ENCODE peak calls at places on chromosomes 13 and 19, in six cellular contexts. D is left lung, I is AG04450, O is fibroblast of lung, F is hepatocyte, Y is tibial artery. U is an unnamed sample. For H3K9me3, the result is how much of the 10 kb centered on the place peaks cover.

GRCh38 chr13:26679411-26679810 is 81.2 kb downstream of the GPR12 start:
- DNase-seq in D (no peak), I (peak), O (peak), F (no peak), Y (no peak), U (no peak)

GRCh38 chr19:1340681-1341469 is 42.8 kb upstream of the NDUFS7 start:
- DNase-seq in D (no peak), I (no peak), O (no peak), F (no peak), Y (no peak), U (no peak)

GRCh38 chr19:40192758-40193586 is 1.7 kb downstream of the MAP3K10 start:
- DNase-seq in D (no peak), I (no peak), O (no peak), F (no peak), Y (no peak), U (no peak)

GRCh38 chr13:46385946-46386345 is 1.1 kb downstream of the RUBCNL start:
- DNase-seq in D (no peak), I (no peak), O (no peak), F (no peak), Y (no peak), U (no peak)

GRCh38 chr13:36870050-36870692 is 49.9 kb downstream of the SMAD9 start:
- DNase-seq in D (no peak), I (no peak), O (no peak), F (no peak), Y (no peak), U (no peak)

GRCh38 chr13:33940898-33941297 is 122.9 kb downstream of the RFC3 start:
- DNase-seq in D (no peak), I (no peak), O (no peak), F (no peak), Y (no peak), U (no peak)

GRCh38 chr19:22708983-22709382 is 74.9 kb downstream of the ZNF492 start:
- DNase-seq in D (peak), I (no peak), O (no peak), F (no peak), Y (no peak), U (no peak)

GRCh38 chr13:20222553-20222952 is 9.6 kb downstream of the GJB6 start:
- DNase-seq in D (no peak), I (no peak), O (no peak), F (no peak), Y (no peak), U (no peak)

GRCh38 chr19:13877303-13877702 is 369 bp downstream of the NANOS3 start:
- DNase-seq in D (no peak), I (no peak), O (no peak), F (no peak), Y (no peak), U (no peak)

GRCh38 chr13:35501721-35502235 is 25.3 kb upstream of the MAB21L1 start:
- DNase-seq in D (no peak), I (no peak), O (no peak), F (no peak), Y (no peak), U (no peak)

GRCh38 chr19:32022946-32023832 is 322.2 kb upstream of the ZNF507 start:
- DNase-seq in D (no peak), I (no peak), O (no peak), F (no peak), Y (no peak), U (peak)
- H3K9me3 ChIP-seq in D (under half), I (under half), O (under half), F (under half), Y (under half), U (under half)

GRCh38 chr19:7331446-7331845 is 17.3 kb upstream of the ARHGEF18 start:
- DNase-seq in D (no peak), I (no peak), O (no peak), F (no peak), Y (no peak), U (no peak)

GRCh38 chr19:7327802-7328201 is 20.9 kb upstream of the ARHGEF18 start:
- DNase-seq in D (no peak), I (no peak), O (no peak), F (no peak), Y (no peak), U (no peak)

GRCh38 chr19:7328647-7329046 is 20.1 kb upstream of the ARHGEF18 start:
- DNase-seq in D (no peak), I (no peak), O (no peak), F (no peak), Y (no peak), U (no peak)

DNA sequence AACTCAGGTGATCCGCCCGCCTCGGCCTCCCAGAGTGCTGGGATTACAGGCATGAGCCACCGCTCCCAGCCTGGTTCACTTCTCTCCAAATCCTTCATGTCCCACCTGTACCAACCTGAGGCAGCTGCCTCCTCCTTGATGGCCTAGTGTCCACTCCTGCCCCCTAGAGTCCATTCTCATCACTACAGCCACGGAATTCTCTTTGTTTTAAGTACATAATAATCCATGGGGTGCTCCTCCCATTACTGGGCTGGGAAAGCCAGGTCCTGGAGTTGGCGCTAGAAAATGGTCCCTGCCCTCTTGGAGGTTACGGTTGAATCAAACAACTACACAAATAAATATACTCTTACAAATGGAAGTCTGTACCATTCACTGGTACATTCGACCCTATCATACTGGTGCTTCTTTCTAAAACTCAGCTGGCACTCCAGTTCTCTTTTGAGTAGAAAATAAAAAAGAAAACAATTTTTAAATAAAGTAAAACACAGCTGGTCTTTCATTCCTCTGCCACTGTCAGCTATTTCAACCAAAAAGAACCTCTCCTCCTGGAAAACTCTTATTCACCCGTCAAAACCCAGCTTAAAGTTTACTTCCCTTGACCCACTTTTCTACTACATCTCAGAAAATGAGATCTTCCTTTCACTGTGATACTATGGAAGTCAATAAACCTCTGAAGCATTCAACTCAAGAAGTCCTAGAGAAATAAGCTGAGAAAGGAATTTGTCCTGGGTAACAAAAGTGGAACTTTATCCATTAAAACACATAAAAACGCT is 22.4 kb upstream of the ARHGEF18 start:
- DNase-seq in D (no peak), I (no peak), O (peak), F (peak), Y (peak), U (no peak)
- TF ChIP-seq CTCF in D (peak), I (peak), O (peak), F (peak), Y (peak), U (no peak)

GRCh38 chr19:46132508-46133100 is 8.1 kb upstream of the IGFL3 start:
- DNase-seq in D (no peak), I (no peak), O (no peak), F (no peak), Y (no peak), U (no peak)
- H3K4me3 ChIP-seq in D (no peak), I (peak), O (no peak), F (no peak), Y (no peak), U (no peak)

GRCh38 chr19:58262922-58263296 is 15.8 kb upstream of the ZNF8 start:
- DNase-seq in D (no peak), I (no peak), O (no peak), F (no peak), Y (no peak), U (no peak)
- H3K9me3 ChIP-seq in D (half or more), I (half or more), O (under half), F (half or more), Y (half or more), U (under half)

DNA sequence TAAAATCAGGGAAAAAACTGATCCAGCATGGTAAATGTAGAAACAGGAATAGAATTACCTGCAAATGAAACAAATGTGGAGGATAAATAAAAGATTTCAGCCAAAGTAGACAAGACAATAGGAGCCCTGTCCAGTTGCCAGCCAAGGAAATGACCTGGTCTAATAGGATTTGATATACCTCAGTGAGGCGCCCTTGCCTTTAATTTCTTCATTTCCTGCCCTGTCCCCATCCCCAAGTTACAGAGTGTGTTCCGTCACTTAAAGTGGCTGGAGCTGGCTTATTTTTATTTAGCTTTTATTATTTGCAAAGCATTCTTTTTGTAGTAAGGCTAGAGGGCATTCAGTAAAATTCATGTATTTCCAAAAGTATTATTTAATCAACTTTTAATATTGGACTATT is 1022.0 kb downstream of the EFNB2 start:
- DNase-seq in D (no peak), I (no peak), O (no peak), F (no peak), Y (no peak), U (no peak)
- TF ChIP-seq CTCF in D (no peak), I (no peak), O (no peak), F (no peak), Y (no peak), U (no peak)

GRCh38 chr19:2579678-2580280 is 103.9 kb downstream of the GADD45B start:
- DNase-seq in D (no peak), I (no peak), O (no peak), F (no peak), Y (peak), U (no peak)
- H3K4me3 ChIP-seq in D (peak), I (peak), O (no peak), F (no peak), Y (peak), U (peak)

GRCh38 chr13:113959198-113959597 is 14.7 kb downstream of the C13orf46 start:
- DNase-seq in D (peak), I (no peak), O (no peak), F (no peak), Y (no peak), U (no peak)

GRCh38 chr13:113958373-113958772 is 15.5 kb downstream of the C13orf46 start:
- DNase-seq in D (peak), I (no peak), O (no peak), F (no peak), Y (no peak), U (no peak)

GRCh38 chr13:113962386-113962785 is 11.5 kb downstream of the C13orf46 start:
- DNase-seq in D (peak), I (no peak), O (no peak), F (no peak), Y (no peak), U (no peak)

GRCh38 chr13:113962975-113963374 is 10.9 kb downstream of the C13orf46 start:
- DNase-seq in D (peak), I (no peak), O (no peak), F (no peak), Y (no peak), U (no peak)

GRCh38 chr13:113960276-113960948 is 13.5 kb downstream of the C13orf46 start:
- DNase-seq in D (no peak), I (no peak), O (no peak), F (no peak), Y (no peak), U (no peak)
- H3K9me3 ChIP-seq in D (under half), I (half or more), O (under half), F (under half), Y (under half), U (under half)

U was measured in prostate gland.